ENCODE peak calls at places on chromosomes 5 and 9, in seven cellular contexts. W is NCI-H1105 treated with DMSO at 0.1 percent for 48 hours; Q is KBM-7; H is stimulated activated CD8-positive, alpha-beta memory T cell treated with anti-CD3 and anti-CD28 coated beads, Interleukin-15, amount 100 ng/mL, for 24 hours; U is Right ventricle myocardium superior; J is Caco-2; G is amniotic epithelial cell. B is an unnamed sample.

GRCh38 chr5:150801117-150801927 is 22.8 kb downstream of the SMIM3 start:
- DNase-seq in W (peak), Q (peak), H (no peak), U (no peak), J (no peak), G (peak), B (peak)

GRCh38 chr5:38753776-38754175 is 92.0 kb upstream of the OSMR start:
- DNase-seq in W (no peak), Q (no peak), H (no peak), U (no peak), J (no peak), G (no peak), B (no peak)

GRCh38 chr9:72185561-72185960 is 36.3 kb downstream of the GDA start:
- DNase-seq in W (peak), Q (no peak), H (no peak), U (no peak), J (no peak), G (no peak), B (no peak)

GRCh38 chr5:95901676-95902646 is 59.7 kb downstream of the ELL2 start:
- DNase-seq in W (no peak), Q (no peak), H (no peak), U (no peak), J (no peak), G (peak), B (no peak)

GRCh38 chr5:125311743-125312142 is 565.3 kb upstream of the ZNF608 start:
- DNase-seq in W (no peak), Q (no peak), H (no peak), U (no peak), J (no peak), G (peak), B (no peak)

GRCh38 chr9:84744726-84745125 is 75.2 kb downstream of the NTRK2 start:
- DNase-seq in W (no peak), Q (no peak), H (no peak), U (no peak), J (no peak), G (no peak), B (no peak)

GRCh38 chr5:178114325-178115135 is 1.2 kb downstream of the N4BP3 start:
- DNase-seq in W (no peak), Q (no peak), H (no peak), U (no peak), J (no peak), G (no peak), B (peak)

GRCh38 chr5:67478337-67478736 is 281.7 kb upstream of the CD180 start:
- DNase-seq in W (no peak), Q (no peak), H (no peak), U (no peak), J (no peak), G (no peak), B (no peak)

GRCh38 chr5:112957409-112957808 is 19.2 kb upstream of the DCP2 start:
- DNase-seq in W (no peak), Q (no peak), H (no peak), U (no peak), J (no peak), G (no peak), B (no peak)

GRCh38 chr5:10527281-10527950 is 36.5 kb upstream of the ANKRD33B start:
- DNase-seq in W (no peak), Q (no peak), H (no peak), U (no peak), J (no peak), G (peak), B (no peak)